ENCODE peak calls at places on chromosomes 12 and 14, in four cellular contexts. A is C1 segment of cervical spinal cord; V is central memory CD4-positive, alpha-beta T cell; W is HT1080. F is an unnamed sample.

GRCh38 chr14:104390941-104391901 is 188.3 kb upstream of the C14orf180 start:
- DNase-seq in A (no peak), V (no peak), W (no peak), F (no peak)

GRCh38 chr12:95943231-95943842 is at the start of gene AMDHD1:
- DNase-seq in A (no peak), V (peak; percentile 64), W (peak; percentile 54), F (peak; percentile 37)

GRCh38 chr14:68987653-68988036 is 8.5 kb upstream of the ACTN1 start:
- DNase-seq in A (no peak), V (no peak), W (no peak), F (no peak)

GRCh38 chr12:106301241-106301610 is 1.3 kb upstream of the TCP11L2 start:
- DNase-seq in A (no peak), V (no peak), W (no peak), F (no peak)

GRCh38 chr14:89221109-89221508 is 195.9 kb downstream of the FOXN3 start:
- DNase-seq in A (no peak), V (peak; percentile 35), W (peak; percentile 76), F (peak; percentile 74)

GRCh38 chr12:120496353-120497340 is 734 bp downstream of the DYNLL1 start:
- DNase-seq in A (peak; percentile 3), V (peak; percentile 41), W (peak; percentile 60), F (peak; percentile 37)

GRCh38 chr12:102811125-102811737 is 105.8 kb downstream of the PAH start:
- DNase-seq in A (no peak), V (no peak), W (peak; percentile 25), F (no peak)

GRCh38 chr12:55697686-55698085 is 10.0 kb downstream of the ITGA7 start:
- DNase-seq in A (no peak), V (no peak), W (no peak), F (no peak)

GRCh38 chr12:131473721-131474709 is 236.9 kb upstream of the SFSWAP start:
- DNase-seq in A (no peak), V (no peak), W (no peak), F (no peak)

GRCh38 chr14:69693823-69694729 is 72.9 kb upstream of the SRSF5 start:
- DNase-seq in A (no peak), V (no peak), W (no peak), F (peak; percentile 55)

F was measured in bronchial epithelial cell.